ENCODE peak calls at places on chromosomes 4 and X, in eight cellular contexts. I, A, Q, T, N, V, L and M are unnamed samples.

GRCh38 chr4:103994059-103994458 is 274.3 kb upstream of the TACR3 start:
- DNase-seq in I (no peak), L (no peak), T (no peak), A (no peak), N (no peak), V (no peak), Q (no peak), M (no peak)

GRCh38 chr4:11496313-11496956 is 67.7 kb upstream of the HS3ST1 start:
- DNase-seq in V (no peak), L (no peak), I (no peak), Q (no peak), A (no peak), N (no peak), T (no peak), M (no peak)

GRCh38 chr4:27100713-27101112 is 240.1 kb downstream of the STIM2 start:
- DNase-seq in N (no peak), L (no peak), A (no peak), V (no peak), T (no peak), I (no peak), Q (no peak), M (no peak)

GRCh38 chr4:40586034-40586433 is 43.6 kb downstream of the RBM47 start:
- DNase-seq in A (no peak), T (no peak), V (no peak), Q (no peak), I (no peak), N (no peak), L (no peak), M (no peak)

GRCh38 chr4:140726776-140727500 is 29.2 kb downstream of the TBC1D9 start:
- DNase-seq in N (no peak), I (peak), L (no peak), T (no peak), Q (no peak), A (no peak), V (no peak), M (peak)

GRCh38 chrX:151902813-151903591 is 9.7 kb upstream of the MAGEA4 start:
- DNase-seq in A (no peak), I (peak), Q (no peak), L (no peak), V (no peak), N (peak), T (peak), M (no peak)

GRCh38 chr4:166128452-166128851 is 255.4 kb downstream of the TLL1 start:
- DNase-seq in A (no peak), L (no peak), N (no peak), Q (no peak), I (peak), V (no peak), T (no peak), M (peak)

GRCh38 chr4:163892417-163892816 is 397.9 kb downstream of the TMA16 start:
- DNase-seq in L (no peak), N (no peak), Q (no peak), T (no peak), V (no peak), A (no peak), I (no peak), M (no peak)

GRCh38 chr4:52711271-52711670 is 40.0 kb downstream of the ERVMER34-1 start:
- DNase-seq in I (no peak), V (no peak), T (no peak), N (no peak), Q (no peak), L (no peak), A (no peak), M (no peak)
- H3K4me3 ChIP-seq in I (no peak), V (no peak), T (peak), N (no peak), Q (no peak), L (peak), A (no peak), M (no peak)

GRCh38 chr4:6941796-6942195 is 32.2 kb downstream of the TBC1D14 start:
- DNase-seq in L (no peak), N (no peak), V (no peak), T (no peak), I (no peak), Q (no peak), A (no peak), M (no peak)

GRCh38 chr4:6940744-6941137 is 31.1 kb downstream of the TBC1D14 start:
- DNase-seq in Q (no peak), T (no peak), V (no peak), I (no peak), A (no peak), N (no peak), L (no peak), M (no peak)

GRCh38 chr4:6943870-6944195 is 34.2 kb downstream of the TBC1D14 start:
- DNase-seq in Q (no peak), T (no peak), A (no peak), I (no peak), L (no peak), N (no peak), V (no peak), M (no peak)

GRCh38 chr4:6943012-6943869 is 33.6 kb downstream of the TBC1D14 start:
- DNase-seq in T (no peak), V (no peak), Q (no peak), L (no peak), A (no peak), I (no peak), N (no peak), M (no peak)

DNA sequence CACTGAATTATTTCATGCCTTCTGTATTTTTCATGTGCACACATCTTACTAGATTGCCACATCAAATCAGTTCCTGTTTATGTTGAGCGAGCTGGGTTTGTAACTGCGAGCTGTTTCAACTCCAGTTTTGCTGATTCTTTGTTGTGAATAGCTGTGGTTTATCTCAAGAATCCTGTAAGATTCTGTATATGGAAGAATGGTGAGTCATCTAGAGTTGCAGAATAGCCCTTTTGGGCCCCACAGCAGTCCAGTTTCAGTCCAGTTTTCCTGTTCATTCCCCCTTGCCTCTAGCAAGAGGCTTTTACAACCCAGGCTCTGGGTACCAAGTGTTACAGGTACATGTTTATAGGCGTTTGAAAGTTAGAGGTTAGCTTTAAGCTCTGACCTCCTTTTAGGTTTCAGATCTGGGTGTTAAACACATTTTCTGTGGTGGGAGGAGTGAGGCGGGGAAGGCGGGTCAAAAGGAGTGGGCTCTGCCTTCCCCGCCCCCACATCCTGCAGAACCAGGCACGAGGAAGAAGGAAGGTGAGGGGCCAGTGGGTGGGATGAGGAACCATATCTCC is 32.7 kb downstream of the TBC1D14 start:
- DNase-seq in T (peak), N (no peak), Q (peak), L (peak), V (peak), A (peak), I (peak), M (peak)
- H3K4me3 ChIP-seq in T (no peak), N (no peak), Q (peak), L (peak), V (no peak), A (no peak), I (no peak), M (no peak)

GRCh38 chrX:100207331-100208024 is 202.6 kb downstream of the PCDH19 start:
- DNase-seq in N (no peak), V (no peak), A (no peak), Q (no peak), L (no peak), T (no peak), I (no peak), M (no peak)
- H3K4me3 ChIP-seq in N (no peak), V (no peak), A (no peak), Q (no peak), L (no peak), T (no peak), I (no peak), M (no peak)

GRCh38 chrX:78048036-78048435 is 56.0 kb upstream of the PGK1 start:
- DNase-seq in L (no peak), I (no peak), T (no peak), N (no peak), V (no peak), A (no peak), Q (no peak), M (no peak)
- H3K4me3 ChIP-seq in L (no peak), I (no peak), T (no peak), N (no peak), V (no peak), A (no peak), Q (no peak), M (no peak)

DNA sequence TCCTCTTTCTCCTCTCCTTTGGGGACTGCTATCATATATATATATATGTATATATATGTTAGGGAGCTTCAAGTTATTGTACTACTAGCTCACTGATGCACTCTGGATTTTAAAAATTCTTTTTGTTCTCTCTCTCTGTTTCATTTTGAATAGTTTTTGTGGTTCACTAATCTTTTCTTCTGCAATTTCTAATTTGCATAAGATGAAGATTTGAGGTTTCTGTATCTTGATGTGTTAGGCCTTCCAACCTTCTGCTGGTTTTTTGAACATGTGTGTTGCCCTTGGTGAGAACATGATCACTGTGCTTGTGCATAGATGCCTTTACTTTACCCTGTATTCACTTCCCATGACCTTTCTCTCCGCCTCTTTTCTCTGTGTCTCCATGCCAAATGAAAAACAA is 7.8 kb upstream of the ZNF718 start:
- DNase-seq in V (no peak), Q (no peak), T (no peak), L (no peak), N (no peak), A (no peak), I (no peak), M (no peak)
- H3K4me3 ChIP-seq in V (no peak), Q (no peak), T (no peak), L (no peak), N (no peak), A (no peak), I (no peak), M (no peak)

GRCh38 chr4:148376151-148376550 is 66.1 kb downstream of the NR3C2 start:
- DNase-seq in Q (no peak), A (peak), T (peak), N (no peak), I (peak), L (no peak), V (peak), M (no peak)
- H3K4me3 ChIP-seq in Q (peak), A (no peak), T (no peak), N (peak), I (peak), L (no peak), V (no peak), M (no peak)

GRCh38 chr4:174193438-174194015 is 89.9 kb downstream of the FBXO8 start:
- DNase-seq in Q (no peak), N (no peak), T (no peak), V (no peak), L (peak), A (no peak), I (no peak), M (no peak)
- H3K4me3 ChIP-seq in Q (no peak), N (no peak), T (no peak), V (no peak), L (no peak), A (no peak), I (no peak), M (no peak)

GRCh38 chrX:155028749-155029360 is 2.2 kb downstream of the FUNDC2 start:
- DNase-seq in L (no peak), I (peak), V (no peak), Q (no peak), T (no peak), N (no peak), A (no peak), M (no peak)
- H3K4me3 ChIP-seq in L (peak), I (no peak), V (no peak), Q (no peak), T (no peak), N (peak), A (no peak), M (peak)